ENCODE peak calls at places on chromosomes 1 and 21, in ten cellular contexts. Y is fibroblast of lung, M is heart left ventricle, W is lung, Q is cardiac fibroblast, H is heart right ventricle, I is IMR-90, C is foreskin fibroblast, E is thyroid gland, B is MM.1S. T is an unnamed sample.

GRCh38 chr1:64499966-64500365 is 30.0 kb downstream of the CACHD1 start:
- DNase-seq in C (no peak), I (no peak), H (no peak), Q (no peak), Y (no peak), W (no peak), E (no peak), M (no peak), B (no peak), T (no peak)

GRCh38 chr1:153617677-153618076 is 1.6 kb upstream of the S100A14 start:
- DNase-seq in C (no peak), B (peak), Y (no peak), W (peak), M (peak), Q (peak), I (no peak), E (peak), H (peak), T (no peak)

GRCh38 chr21:25925936-25926335 is 191.2 kb downstream of the GABPA start:
- DNase-seq in H (no peak), Y (peak), C (peak), M (peak), B (no peak), W (no peak), E (no peak), I (peak), Q (peak), T (no peak)

GRCh38 chr1:185397183-185397582 is 80.1 kb upstream of the IVNS1ABP start:
- DNase-seq in Q (no peak), I (no peak), B (no peak), Y (no peak), H (no peak), M (no peak), C (no peak), W (no peak), E (no peak), T (no peak)

GRCh38 chr1:10257851-10258250 is 47.5 kb downstream of the KIF1B start:
- DNase-seq in M (no peak), Y (no peak), C (peak), Q (peak), H (no peak), E (no peak), W (no peak), I (no peak), B (no peak), T (no peak)

GRCh38 chr21:44975720-44976555 is 36.1 kb downstream of the SLX9 start:
- DNase-seq in B (no peak), M (no peak), W (no peak), Q (no peak), H (no peak), C (no peak), Y (no peak), I (no peak), E (no peak), T (no peak)

GRCh38 chr21:28737671-28738279 is 254.9 kb downstream of the LTN1 start:
- DNase-seq in W (no peak), Q (peak), E (no peak), B (no peak), I (peak), C (peak), H (no peak), M (no peak), Y (peak), T (no peak)

GRCh38 chr1:170593173-170593572 is 61.2 kb downstream of the GORAB start:
- DNase-seq in Q (no peak), E (no peak), I (no peak), M (no peak), H (no peak), C (no peak), W (no peak), B (no peak), Y (no peak), T (no peak)

GRCh38 chr1:2974701-2975301 is 46.5 kb upstream of the ACTRT2 start:
- DNase-seq in W (no peak), Q (no peak), E (no peak), I (no peak), Y (no peak), C (no peak), M (peak), B (no peak), H (no peak), T (no peak)

GRCh38 chr1:40391688-40392145 is 18.2 kb downstream of the SMAP2 start:
- DNase-seq in H (no peak), W (no peak), I (no peak), Y (no peak), Q (no peak), B (peak), C (no peak), M (no peak), E (no peak), T (no peak)

GRCh38 chr1:41758904-41759548 is 159.7 kb downstream of the HIVEP3 start:
- DNase-seq in I (peak), M (no peak), B (no peak), H (no peak), E (no peak), C (peak), Y (peak), Q (peak), W (no peak), T (no peak)

GRCh38 chr1:111442457-111442856 is 6.6 kb downstream of the WDR77 start:
- DNase-seq in C (no peak), H (no peak), W (no peak), M (no peak), B (no peak), Y (no peak), I (no peak), E (no peak), Q (no peak), T (no peak)

GRCh38 chr1:8706291-8706690 is 111.1 kb downstream of the RERE start:
- DNase-seq in C (no peak), Q (no peak), E (no peak), Y (no peak), I (no peak), B (no peak), H (no peak), W (no peak), M (no peak), T (no peak)

GRCh38 chr1:202615501-202616354 is 94.5 kb downstream of the SYT2 start:
- DNase-seq in M (peak), B (peak), H (peak), Y (peak), E (no peak), W (no peak), C (peak), Q (peak), I (peak), T (no peak)

GRCh38 chr1:192633533-192634258 is 2.3 kb upstream of the RGS13 start:
- DNase-seq in Q (no peak), Y (peak), H (no peak), W (no peak), C (peak), B (no peak), M (no peak), I (peak), E (no peak), T (no peak)

DNA sequence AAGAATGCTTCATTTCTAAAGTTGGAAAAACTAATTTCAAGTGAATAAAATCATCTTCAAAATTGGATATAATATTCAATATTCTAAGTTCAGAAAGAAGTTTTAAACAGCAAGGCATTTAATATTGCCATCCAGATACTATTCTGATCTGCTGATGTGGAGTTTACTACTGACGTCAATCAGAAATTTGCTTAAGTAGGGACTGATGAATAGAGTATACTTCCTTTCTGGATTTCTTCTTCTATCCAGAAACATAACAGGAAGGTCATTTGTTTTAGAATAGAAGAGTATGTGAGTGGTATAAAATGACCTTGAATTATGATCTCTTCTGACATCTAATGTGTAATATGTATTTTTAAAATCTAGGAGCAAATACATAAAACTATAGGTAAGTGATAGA is 308.1 kb upstream of the ADGRL2 start:
- DNase-seq in B (no peak), W (no peak), Q (no peak), E (no peak), C (no peak), Y (no peak), M (no peak), H (no peak), I (no peak), T (no peak)
- H3K4me3 ChIP-seq in B (no peak), W (no peak), Q (no peak), E (no peak), C (no peak), Y (no peak), M (no peak), H (no peak), I (no peak), T (no peak)

GRCh38 chr1:97674517-97674916 is 246.3 kb downstream of the DPYD start:
- DNase-seq in H (no peak), B (no peak), Q (no peak), I (no peak), Y (no peak), E (no peak), C (no peak), M (no peak), W (no peak), T (no peak)

GRCh38 chr1:97668945-97669344 is 251.9 kb downstream of the DPYD start:
- DNase-seq in H (no peak), E (no peak), B (peak), Y (peak), C (peak), M (no peak), W (no peak), I (peak), Q (peak), T (no peak)
- TF ChIP-seq CTCF in H (peak), E (no peak), B (peak), Y (no peak), C (no peak), M (peak), W (no peak), I (peak), Q (no peak), T (no peak)

GRCh38 chr1:54475357-54476230 is 69.4 kb upstream of the SSBP3 start:
- DNase-seq in M (no peak), C (no peak), E (peak), W (no peak), B (no peak), Y (no peak), I (no peak), Q (no peak), H (no peak), T (no peak)

GRCh38 chr1:54471588-54471987 is 65.4 kb upstream of the SSBP3 start:
- DNase-seq in I (no peak), E (no peak), C (no peak), H (no peak), B (no peak), M (no peak), W (no peak), Y (no peak), Q (no peak), T (no peak)

GRCh38 chr1:54476231-54477109 is 70.3 kb upstream of the SSBP3 start:
- DNase-seq in E (no peak), Y (no peak), C (no peak), M (no peak), Q (no peak), B (no peak), H (no peak), W (no peak), I (no peak), T (no peak)

GRCh38 chr1:54477153-54477561 is 70.9 kb upstream of the ACOT11 start:
- DNase-seq in B (no peak), C (no peak), M (no peak), Y (no peak), W (no peak), I (no peak), H (no peak), E (no peak), Q (no peak), T (no peak)

DNA sequence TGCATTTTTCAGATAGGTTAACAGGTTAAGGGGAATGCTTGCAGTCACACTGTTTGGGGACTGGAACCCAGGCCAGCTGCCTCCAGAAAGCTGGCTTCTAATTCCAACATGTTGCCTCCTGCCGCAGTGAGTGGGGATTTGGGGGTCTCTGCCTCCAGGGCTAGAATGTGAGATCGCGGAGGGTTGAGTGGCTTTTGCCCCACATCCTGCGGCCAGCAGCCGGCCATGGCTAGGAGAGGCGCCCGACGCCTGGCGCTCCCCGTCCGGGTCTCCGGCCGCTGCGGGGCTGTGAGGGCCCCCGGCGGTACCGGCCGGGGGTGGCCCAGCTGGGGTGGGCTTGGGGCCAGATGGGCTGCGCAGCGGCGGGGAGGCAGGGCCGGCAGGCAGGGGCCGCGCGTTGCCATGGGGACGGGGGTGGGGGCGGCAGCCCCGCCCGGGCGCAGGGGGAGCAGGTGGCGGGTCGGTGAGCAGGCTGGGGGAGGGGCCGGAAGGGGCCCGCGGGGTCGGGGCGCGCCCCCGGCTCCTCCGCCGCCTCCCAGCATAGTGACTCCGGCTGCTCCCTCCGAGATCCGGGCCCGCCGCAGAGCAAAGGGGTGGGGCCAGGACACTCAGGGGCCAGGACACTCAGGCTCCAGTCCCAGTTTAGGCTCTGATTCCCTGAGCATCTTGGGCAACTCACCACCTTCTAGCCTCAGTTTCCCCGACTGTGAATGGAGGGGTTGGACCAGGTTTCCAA is 68.5 kb upstream of the SSBP3 start:
- DNase-seq in B (no peak), E (peak), M (peak), H (peak), W (no peak), C (no peak), Y (no peak), Q (no peak), I (no peak), T (no peak)
- H3K4me3 ChIP-seq in B (no peak), E (no peak), M (peak), H (no peak), W (no peak), C (no peak), Y (no peak), Q (peak), I (no peak), T (peak)

DNA sequence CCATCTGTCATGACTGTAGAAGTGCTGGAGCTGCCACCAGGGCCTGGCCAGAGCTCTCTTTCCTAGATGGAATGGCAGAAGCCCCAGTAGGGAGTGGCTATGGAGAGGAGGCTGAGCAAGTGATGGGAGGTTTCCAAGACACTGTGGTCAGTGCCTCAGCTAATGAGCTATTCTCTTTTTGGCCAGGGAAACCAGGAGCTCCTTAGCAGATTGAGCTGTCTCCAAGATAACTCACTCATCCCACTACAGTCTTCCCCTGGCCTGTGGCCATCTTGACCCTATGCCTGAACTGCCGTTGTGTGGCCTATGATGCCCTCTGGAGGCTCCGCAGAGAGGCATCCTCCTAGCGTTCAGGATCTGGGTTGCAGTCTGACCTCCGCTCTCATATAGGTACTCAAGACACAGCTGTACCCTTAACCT is 60.5 kb downstream of the ERI3 start:
- DNase-seq in C (peak), M (peak), H (no peak), Y (peak), I (peak), E (peak), Q (peak), B (no peak), W (peak), T (no peak)
- TF ChIP-seq CTCF in C (peak), M (no peak), H (no peak), Y (peak), I (peak), E (no peak), Q (peak), B (no peak), W (no peak), T (peak)

GRCh38 chr1:32257227-32257508 is 6.1 kb downstream of the LCK start:
- DNase-seq in B (no peak), Q (no peak), H (no peak), M (no peak), Y (no peak), E (no peak), C (no peak), W (no peak), I (no peak), T (no peak)
- H3K4me3 ChIP-seq in B (peak), Q (no peak), H (no peak), M (no peak), Y (no peak), E (no peak), C (no peak), W (no peak), I (no peak), T (no peak)

GRCh38 chr1:183024352-183025337 is 1.4 kb downstream of the LAMC1 start:
- DNase-seq in W (no peak), M (no peak), E (no peak), Y (no peak), I (no peak), C (peak), B (no peak), H (no peak), Q (peak), T (no peak)
- TF ChIP-seq CTCF in W (no peak), M (no peak), E (no peak), Y (no peak), I (no peak), C (no peak), B (no peak), H (no peak), Q (no peak), T (no peak)

GRCh38 chr1:194387531-194387930 is 1201.1 kb upstream of the B3GALT2 start:
- DNase-seq in W (no peak), C (no peak), I (no peak), M (no peak), B (no peak), H (no peak), Q (no peak), Y (no peak), E (no peak), T (no peak)
- H3K4me3 ChIP-seq in W (no peak), C (no peak), I (no peak), M (no peak), B (no peak), H (no peak), Q (no peak), Y (no peak), E (no peak), T (no peak)

GRCh38 chr1:51627672-51628071 is 10.8 kb downstream of the OSBPL9 start:
- DNase-seq in H (no peak), B (peak), C (peak), Q (peak), I (peak), M (no peak), E (no peak), Y (peak), W (no peak), T (no peak)
- TF ChIP-seq CTCF in H (peak), B (peak), C (peak), Q (peak), I (peak), M (peak), E (no peak), Y (peak), W (no peak), T (peak)

T was measured in esophagus muscularis mucosa.